ENCODE peak calls at places on chromosomes 11 and 22, in five cellular contexts. C is stimulated activated CD8-positive, alpha-beta memory T cell treated with anti-CD3 and anti-CD28 coated beads, Interleukin-4, amount 100 ng/mL, for 24 hours; I is A172; Z is HFFc6; K is MV-4-11. L is an unnamed sample.

GRCh38 chr11:119047205-119047604 is 9.8 kb downstream of the HYOU1 start:
- DNase-seq in I (no peak), Z (no peak), C (no peak), K (no peak), L (no peak)

GRCh38 chr22:42072606-42073330 is 1.3 kb upstream of the PHETA2 start:
- DNase-seq in K (no peak), Z (no peak), C (no peak), I (no peak), L (no peak)

GRCh38 chr11:65558002-65558784 is at the start of gene LTBP3:
- DNase-seq in K (peak), Z (peak), I (peak), C (no peak), L (peak)

GRCh38 chr11:65857500-65858353 is at the start of gene CFL1:
- DNase-seq in C (peak), K (peak), I (peak), Z (peak), L (peak)

GRCh38 chr11:13188179-13188578 is 89.4 kb upstream of the BMAL1 start:
- DNase-seq in Z (no peak), I (no peak), C (no peak), K (no peak), L (no peak)

GRCh38 chr11:32902089-32902665 is 9.6 kb downstream of the QSER1 start:
- DNase-seq in I (no peak), K (peak), Z (no peak), C (no peak), L (peak)

GRCh38 chr11:46364791-46365190 is 16.7 kb upstream of the MDK start:
- DNase-seq in C (no peak), I (no peak), Z (no peak), K (no peak), L (no peak)

GRCh38 chr11:111308140-111308539 is 9.8 kb downstream of the POU2AF3 start:
- DNase-seq in K (no peak), C (no peak), I (no peak), Z (no peak), L (peak)

GRCh38 chr11:20029193-20029592 is 131.1 kb downstream of the DBX1 start:
- DNase-seq in K (no peak), C (no peak), Z (no peak), I (no peak), L (no peak)

GRCh38 chr11:113162590-113162961 is 151.8 kb upstream of the TTC12 start:
- DNase-seq in Z (no peak), C (no peak), K (no peak), I (no peak), L (no peak)

GRCh38 chr11:12890476-12890875 is 118.6 kb upstream of the RASSF10 start:
- DNase-seq in I (no peak), Z (no peak), K (no peak), C (no peak), L (no peak)

GRCh38 chr11:77047007-77047927 is 13.1 kb downstream of the B3GNT6 start:
- DNase-seq in I (peak), C (peak), Z (peak), K (peak), L (peak)

GRCh38 chr11:82730286-82730685 is 3.4 kb downstream of the FAM181B start:
- DNase-seq in I (no peak), Z (no peak), K (no peak), C (no peak), L (no peak)

GRCh38 chr22:45769569-45770210 is 98.1 kb downstream of the ATXN10 start:
- DNase-seq in K (no peak), C (no peak), Z (no peak), I (no peak), L (peak)

GRCh38 chr11:88475991-88476418 is 138.5 kb upstream of the CTSC start:
- DNase-seq in K (no peak), Z (peak), I (no peak), C (no peak), L (no peak)

GRCh38 chr11:29171350-29171950 is 845.4 kb downstream of the KCNA4 start:
- DNase-seq in Z (peak), I (peak), C (no peak), K (no peak), L (no peak)

L was measured in thyroid gland.